ENCODE peak calls at places on chromosomes 4 and X, in ten cellular contexts. U is K562, P is heart right ventricle, S is heart left ventricle, D is mammary epithelial cell, A is testis, G is gastrocnemius medialis, M is IMR-90, Y is ascending aorta, O is upper lobe of right lung. T is an unnamed sample.

GRCh38 chr4:77044458-77045124 is 31.2 kb downstream of the CCNI start:
- DNase-seq in U (peak; percentile 16), P (no peak), S (no peak), D (peak; percentile 39), A (no peak), G (no peak), M (peak; percentile 80), Y (no peak), O (no peak), T (no peak)

GRCh38 chrX:134801267-134801666 is 143.0 kb upstream of the PLAC1 start:
- DNase-seq in U (peak; percentile 16), P (no peak), S (no peak), D (no peak), A (no peak), G (no peak), M (peak; percentile 32), Y (no peak), O (no peak), T (no peak)

GRCh38 chr4:13919021-13919441 is 291.5 kb upstream of the BOD1L1 start:
- DNase-seq in U (no peak), P (no peak), S (no peak), D (no peak), A (no peak), G (no peak), M (peak; percentile 94), Y (no peak), O (no peak), T (no peak)

GRCh38 chrX:155048997-155049619 is 21.8 kb downstream of the CMC4 start:
- DNase-seq in U (peak; percentile 21), P (peak; percentile 46), S (no peak), D (peak; percentile 19), A (peak; percentile 70), G (no peak), M (peak; percentile 55), Y (no peak), O (no peak), T (peak; percentile 74)

GRCh38 chrX:109886122-109886761 is 116.7 kb upstream of the TMEM164 start:
- DNase-seq in U (peak; percentile 61), P (peak; percentile 9), S (no peak), D (peak; percentile 28), A (peak; percentile 52), G (no peak), M (peak; percentile 63), Y (no peak), O (no peak), T (peak; percentile 31)

GRCh38 chr4:63764400-63764799 is 644.9 kb downstream of the TECRL start:
- DNase-seq in U (no peak), P (no peak), S (no peak), D (no peak), A (no peak), G (no peak), M (no peak), Y (no peak), O (no peak), T (no peak)

GRCh38 chr4:57102050-57102564 is 8.1 kb downstream of the IGFBP7 start:
- DNase-seq in U (no peak), P (peak; percentile 92), S (no peak), D (peak; percentile 31), A (peak; percentile 83), G (peak; percentile 41), M (peak; percentile 88), Y (no peak), O (no peak), T (peak; percentile 32)

GRCh38 chr4:109729155-109729562 is 711 bp downstream of the PLA2G12A start:
- DNase-seq in U (peak; percentile 26), P (no peak), S (no peak), D (peak; percentile 3), A (peak; percentile 15), G (no peak), M (peak; percentile 7), Y (no peak), O (no peak), T (no peak)

GRCh38 chr4:177546745-177547144 is 104.5 kb upstream of the AGA start:
- DNase-seq in U (no peak), P (no peak), S (no peak), D (peak; percentile 24), A (no peak), G (no peak), M (peak; percentile 26), Y (no peak), O (no peak), T (no peak)

DNA sequence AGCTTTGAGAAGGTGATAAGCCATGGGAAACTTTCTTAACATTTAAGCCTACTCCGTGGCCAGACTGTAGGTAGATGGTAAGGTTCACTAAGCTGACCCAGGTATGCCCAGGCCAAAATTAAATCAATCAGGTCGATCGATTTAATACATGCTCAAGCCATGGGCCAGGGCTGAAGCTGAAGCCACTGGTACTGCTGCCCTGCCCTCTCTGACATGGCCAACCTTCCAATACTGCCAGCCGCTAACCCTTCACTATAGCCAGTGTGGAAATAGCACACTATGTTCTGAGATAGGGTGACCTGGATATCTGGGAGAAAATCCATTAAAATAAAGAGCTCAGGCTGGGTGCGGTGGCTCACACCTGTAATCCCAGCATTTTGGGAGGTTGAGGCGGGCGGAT is 31.6 kb downstream of the TSC22D3 start:
- DNase-seq in U (no peak), P (no peak), S (no peak), D (no peak), A (no peak), G (no peak), M (no peak), Y (no peak), O (no peak), T (no peak)
- H3K4me1 ChIP-seq in U (peaks cover 7% of the 10 kb centered on the region), P (peaks cover 46% of the 10 kb centered on the region), S (peaks cover 62% of the 10 kb centered on the region), D (peaks cover 32% of the 10 kb centered on the region), A (peaks cover 32% of the 10 kb centered on the region), G (peaks cover 86% of the 10 kb centered on the region), M (peaks cover 3% of the 10 kb centered on the region), Y (peaks cover 14% of the 10 kb centered on the region), O (peaks cover 34% of the 10 kb centered on the region), T (peaks cover 83% of the 10 kb centered on the region)

GRCh38 chr4:125319311-125319710 is 4.6 kb downstream of the FAT4 start:
- DNase-seq in U (no peak), P (no peak), S (no peak), D (no peak), A (no peak), G (no peak), M (peak; percentile 45), Y (no peak), O (no peak), T (no peak)

GRCh38 chr4:125316391-125316780 is 1.6 kb downstream of the FAT4 start:
- DNase-seq in U (no peak), P (peak; percentile 33), S (peak; percentile 70), D (no peak), A (peak; percentile 50), G (peak; percentile 2), M (no peak), Y (no peak), O (peak; percentile 74), T (peak; percentile 31)

GRCh38 chr4:125316781-125317525 is 2.2 kb downstream of the FAT4 start:
- DNase-seq in U (no peak), P (peak; percentile 20), S (peak; percentile 73), D (peak; percentile 22), A (peak; percentile 69), G (peak; percentile 2), M (peak; percentile 35), Y (no peak), O (peak; percentile 68), T (no peak)

GRCh38 chr4:125315571-125316390 is 1.0 kb downstream of the FAT4 start:
- DNase-seq in U (no peak), P (peak; percentile 38), S (peak; percentile 77), D (peak; percentile 51), A (peak; percentile 57), G (peak; percentile 4), M (peak; percentile 54), Y (no peak), O (peak; percentile 75), T (peak; percentile 27)

DNA sequence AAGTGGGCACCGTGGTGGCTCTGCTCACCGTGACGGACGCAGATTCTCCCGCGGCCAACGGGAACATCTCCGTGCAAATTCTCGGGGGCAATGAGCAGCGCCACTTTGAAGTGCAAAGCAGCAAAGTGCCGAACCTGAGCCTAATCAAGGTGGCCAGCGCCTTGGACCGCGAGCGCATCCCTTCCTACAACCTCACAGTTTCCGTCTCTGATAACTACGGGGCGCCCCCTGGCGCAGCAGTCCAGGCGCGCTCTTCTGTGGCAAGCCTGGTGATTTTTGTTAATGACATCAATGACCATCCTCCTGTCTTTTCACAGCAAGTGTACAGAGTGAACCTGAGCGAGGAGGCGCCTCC is 2.7 kb downstream of the FAT4 start:
- DNase-seq in U (no peak), P (peak; percentile 22), S (peak; percentile 66), D (peak; percentile 30), A (peak; percentile 83), G (no peak), M (peak; percentile 54), Y (no peak), O (no peak), T (no peak)
- TF ChIP-seq CTCF in U (no peak), P (peak; percentile 23), S (peak; percentile 28), D (peak; percentile 40), A (peak; percentile 19), G (no peak), M (peak; percentile 61), Y (peak; percentile 51), O (peak; percentile 49), T (no peak)

GRCh38 chrX:39773150-39773549 is 324.6 kb downstream of the BCOR start:
- DNase-seq in U (no peak), P (no peak), S (no peak), D (no peak), A (no peak), G (no peak), M (no peak), Y (no peak), O (no peak), T (no peak)

GRCh38 chrX:39777623-39778025 is 320.1 kb downstream of the BCOR start:
- DNase-seq in U (no peak), P (no peak), S (no peak), D (no peak), A (no peak), G (no peak), M (no peak), Y (no peak), O (no peak), T (no peak)

GRCh38 chrX:39772057-39772832 is 325.5 kb downstream of the BCOR start:
- DNase-seq in U (peak; percentile 17), P (no peak), S (no peak), D (no peak), A (peak; percentile 62), G (peak; percentile 5), M (peak; percentile 55), Y (no peak), O (no peak), T (peak; percentile 68)

GRCh38 chrX:39773923-39774803 is 323.6 kb downstream of the BCOR start:
- DNase-seq in U (no peak), P (no peak), S (no peak), D (no peak), A (no peak), G (no peak), M (peak; percentile 28), Y (no peak), O (no peak), T (peak; percentile 65)

DNA sequence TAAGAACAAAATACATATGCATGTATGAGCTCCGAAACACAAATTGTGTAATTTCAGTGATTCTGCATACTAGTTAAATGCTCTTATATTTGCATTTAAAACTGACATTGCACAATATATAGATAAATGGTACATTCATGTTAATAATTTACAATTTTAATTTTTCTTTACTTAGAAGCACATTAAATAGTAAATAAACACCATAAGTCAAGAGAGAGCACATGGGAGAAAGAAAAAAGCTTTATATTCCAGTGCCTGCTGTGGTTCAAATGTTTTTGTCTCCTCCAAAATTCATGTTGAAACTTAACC is 323.0 kb downstream of the BCOR start:
- DNase-seq in U (no peak), P (no peak), S (no peak), D (no peak), A (no peak), G (no peak), M (no peak), Y (no peak), O (no peak), T (no peak)
- H3K27ac ChIP-seq in U (no peak overlapping the region), P (no peak overlapping the region), S (no peak overlapping the region), D (no peak overlapping the region), A (no peak overlapping the region), G (no peak overlapping the region), M (no peak overlapping the region), Y (no peak overlapping the region), O (no peak overlapping the region), T (peak overlapping the region; percentile 91)

GRCh38 chr4:156771171-156771837 is 200.3 kb downstream of the PDGFC start:
- DNase-seq in U (no peak), P (no peak), S (no peak), D (peak; percentile 99), A (no peak), G (peak; percentile 55), M (peak; percentile 69), Y (no peak), O (no peak), T (peak; percentile 15)
- H3K4me1 ChIP-seq in U (no peaks in the 10 kb centered on the region), P (peaks cover 49% of the 10 kb centered on the region), S (peaks cover 61% of the 10 kb centered on the region), D (peaks cover 45% of the 10 kb centered on the region), A (peaks cover 5% of the 10 kb centered on the region), G (peaks cover 43% of the 10 kb centered on the region), M (peaks cover 10% of the 10 kb centered on the region), Y (peaks cover 6% of the 10 kb centered on the region), O (peaks cover 13% of the 10 kb centered on the region), T (peaks cover 22% of the 10 kb centered on the region)